ENCODE peak calls at places on chromosomes 4 and X, in seven cellular contexts. One of them, this sample, is unnamed.

GRCh38 chr4:7687796-7688195 is 251.9 kb downstream of the AFAP1 start:
- DNase-seq in activated CD8-positive, alpha-beta T cell treated with anti-CD3 and anti-CD28 coated beads, Interleukin-2, amount 10 ng/mL, durations not matched to agents 7 days and 5 days: no peak
- DNase-seq in thyroid gland: no peak
- DNase-seq in foreskin fibroblast: no peak
- DNase-seq in GM03348: no peak
- DNase-seq in activated CD4-positive, alpha-beta T cell treated with anti-CD3 and anti-CD28 coated beads, Interleukin-2, amount 10 ng/mL, durations not matched to agents 7 days and 5 days: no peak
- DNase-seq in activated effector memory CD4-positive, alpha-beta T cell treated with Interleukin-2 at 50 U/mL for 16 hours: no peak
- DNase-seq in this sample: no peak

GRCh38 chr4:13888112-13888511 is 260.6 kb upstream of the BOD1L1 start:
- DNase-seq in activated CD8-positive, alpha-beta T cell treated with anti-CD3 and anti-CD28 coated beads, Interleukin-2, amount 10 ng/mL, durations not matched to agents 7 days and 5 days: no peak
- DNase-seq in thyroid gland: no peak
- DNase-seq in foreskin fibroblast: peak; percentile 86
- DNase-seq in GM03348: peak; percentile 53
- DNase-seq in activated CD4-positive, alpha-beta T cell treated with anti-CD3 and anti-CD28 coated beads, Interleukin-2, amount 10 ng/mL, durations not matched to agents 7 days and 5 days: no peak
- DNase-seq in activated effector memory CD4-positive, alpha-beta T cell treated with Interleukin-2 at 50 U/mL for 16 hours: no peak
- DNase-seq in this sample: no peak

GRCh38 chrX:21972721-21973120 is 32.2 kb downstream of the SMS start:
- DNase-seq in activated CD8-positive, alpha-beta T cell treated with anti-CD3 and anti-CD28 coated beads, Interleukin-2, amount 10 ng/mL, durations not matched to agents 7 days and 5 days: peak; percentile 66
- DNase-seq in thyroid gland: peak; percentile 37
- DNase-seq in foreskin fibroblast: peak; percentile 30
- DNase-seq in GM03348: peak; percentile 35
- DNase-seq in activated CD4-positive, alpha-beta T cell treated with anti-CD3 and anti-CD28 coated beads, Interleukin-2, amount 10 ng/mL, durations not matched to agents 7 days and 5 days: peak; percentile 51
- DNase-seq in activated effector memory CD4-positive, alpha-beta T cell treated with Interleukin-2 at 50 U/mL for 16 hours: peak; percentile 20
- DNase-seq in this sample: peak; percentile 20

GRCh38 chrX:119488749-119489148 is 20.5 kb downstream of the SLC25A5 start:
- DNase-seq in activated CD8-positive, alpha-beta T cell treated with anti-CD3 and anti-CD28 coated beads, Interleukin-2, amount 10 ng/mL, durations not matched to agents 7 days and 5 days: peak; percentile 41
- DNase-seq in thyroid gland: peak; percentile 70
- DNase-seq in foreskin fibroblast: peak; percentile 71
- DNase-seq in GM03348: peak; percentile 47
- DNase-seq in activated CD4-positive, alpha-beta T cell treated with anti-CD3 and anti-CD28 coated beads, Interleukin-2, amount 10 ng/mL, durations not matched to agents 7 days and 5 days: peak; percentile 38
- DNase-seq in activated effector memory CD4-positive, alpha-beta T cell treated with Interleukin-2 at 50 U/mL for 16 hours: no peak
- DNase-seq in this sample: peak; percentile 6

GRCh38 chr4:129532573-129532972 is 436.6 kb downstream of the C4orf33 start:
- DNase-seq in activated CD8-positive, alpha-beta T cell treated with anti-CD3 and anti-CD28 coated beads, Interleukin-2, amount 10 ng/mL, durations not matched to agents 7 days and 5 days: peak; percentile 22
- DNase-seq in thyroid gland: no peak
- DNase-seq in foreskin fibroblast: no peak
- DNase-seq in GM03348: no peak
- DNase-seq in activated CD4-positive, alpha-beta T cell treated with anti-CD3 and anti-CD28 coated beads, Interleukin-2, amount 10 ng/mL, durations not matched to agents 7 days and 5 days: peak; percentile 20
- DNase-seq in activated effector memory CD4-positive, alpha-beta T cell treated with Interleukin-2 at 50 U/mL for 16 hours: no peak
- DNase-seq in this sample: no peak

GRCh38 chrX:65644621-65645287 is 22.7 kb upstream of the MSN start:
- DNase-seq in activated CD8-positive, alpha-beta T cell treated with anti-CD3 and anti-CD28 coated beads, Interleukin-2, amount 10 ng/mL, durations not matched to agents 7 days and 5 days: no peak
- DNase-seq in thyroid gland: peak; percentile 92
- DNase-seq in foreskin fibroblast: peak; percentile 92
- DNase-seq in GM03348: peak; percentile 88
- DNase-seq in activated CD4-positive, alpha-beta T cell treated with anti-CD3 and anti-CD28 coated beads, Interleukin-2, amount 10 ng/mL, durations not matched to agents 7 days and 5 days: no peak
- DNase-seq in activated effector memory CD4-positive, alpha-beta T cell treated with Interleukin-2 at 50 U/mL for 16 hours: peak; percentile 1
- DNase-seq in this sample: no peak

GRCh38 chr4:85825937-85826678 is 351.2 kb downstream of the ARHGAP24 start:
- DNase-seq in activated CD8-positive, alpha-beta T cell treated with anti-CD3 and anti-CD28 coated beads, Interleukin-2, amount 10 ng/mL, durations not matched to agents 7 days and 5 days: no peak
- DNase-seq in thyroid gland: peak; percentile 87
- DNase-seq in foreskin fibroblast: peak; percentile 83
- DNase-seq in GM03348: peak; percentile 52
- DNase-seq in activated CD4-positive, alpha-beta T cell treated with anti-CD3 and anti-CD28 coated beads, Interleukin-2, amount 10 ng/mL, durations not matched to agents 7 days and 5 days: no peak
- DNase-seq in activated effector memory CD4-positive, alpha-beta T cell treated with Interleukin-2 at 50 U/mL for 16 hours: no peak
- DNase-seq in this sample: no peak

GRCh38 chr4:147078875-147079658 is 133.4 kb upstream of the TTC29 start:
- DNase-seq in activated CD8-positive, alpha-beta T cell treated with anti-CD3 and anti-CD28 coated beads, Interleukin-2, amount 10 ng/mL, durations not matched to agents 7 days and 5 days: no peak
- DNase-seq in thyroid gland: peak; percentile 60
- DNase-seq in foreskin fibroblast: no peak
- DNase-seq in GM03348: no peak
- DNase-seq in activated CD4-positive, alpha-beta T cell treated with anti-CD3 and anti-CD28 coated beads, Interleukin-2, amount 10 ng/mL, durations not matched to agents 7 days and 5 days: no peak
- DNase-seq in activated effector memory CD4-positive, alpha-beta T cell treated with Interleukin-2 at 50 U/mL for 16 hours: no peak
- DNase-seq in this sample: no peak

GRCh38 chr4:53703267-53703655 is 112.0 kb upstream of the LNX1 start:
- DNase-seq in activated CD8-positive, alpha-beta T cell treated with anti-CD3 and anti-CD28 coated beads, Interleukin-2, amount 10 ng/mL, durations not matched to agents 7 days and 5 days: no peak
- DNase-seq in thyroid gland: no peak
- DNase-seq in foreskin fibroblast: peak; percentile 40
- DNase-seq in GM03348: no peak
- DNase-seq in activated CD4-positive, alpha-beta T cell treated with anti-CD3 and anti-CD28 coated beads, Interleukin-2, amount 10 ng/mL, durations not matched to agents 7 days and 5 days: no peak
- DNase-seq in activated effector memory CD4-positive, alpha-beta T cell treated with Interleukin-2 at 50 U/mL for 16 hours: no peak
- DNase-seq in this sample: no peak

GRCh38 chrX:129693343-129693742 is 38.6 kb upstream of the APLN start:
- DNase-seq in activated CD8-positive, alpha-beta T cell treated with anti-CD3 and anti-CD28 coated beads, Interleukin-2, amount 10 ng/mL, durations not matched to agents 7 days and 5 days: no peak
- DNase-seq in thyroid gland: no peak
- DNase-seq in foreskin fibroblast: no peak
- DNase-seq in GM03348: no peak
- DNase-seq in activated CD4-positive, alpha-beta T cell treated with anti-CD3 and anti-CD28 coated beads, Interleukin-2, amount 10 ng/mL, durations not matched to agents 7 days and 5 days: no peak
- DNase-seq in activated effector memory CD4-positive, alpha-beta T cell treated with Interleukin-2 at 50 U/mL for 16 hours: no peak
- DNase-seq in this sample: no peak

GRCh38 chr4:1907848-1908525 is 36.8 kb downstream of the NSD2 start:
- DNase-seq in activated CD8-positive, alpha-beta T cell treated with anti-CD3 and anti-CD28 coated beads, Interleukin-2, amount 10 ng/mL, durations not matched to agents 7 days and 5 days: no peak
- DNase-seq in thyroid gland: no peak
- DNase-seq in foreskin fibroblast: no peak
- DNase-seq in GM03348: no peak
- DNase-seq in activated CD4-positive, alpha-beta T cell treated with anti-CD3 and anti-CD28 coated beads, Interleukin-2, amount 10 ng/mL, durations not matched to agents 7 days and 5 days: no peak
- DNase-seq in activated effector memory CD4-positive, alpha-beta T cell treated with Interleukin-2 at 50 U/mL for 16 hours: no peak
- DNase-seq in this sample: no peak